ENCODE peak calls at places on chromosome 18, in four cellular contexts. V is psoas muscle, F is GM23338, A is lung. U is an unnamed sample. For H3K4me1, the result is how much of the 10 kb centered on the place peaks cover.

GRCh38 chr18:63143246-63143847 is 176.2 kb downstream of the BCL2 start:
- ATAC-seq in V (no peak), F (no peak), A (no peak), U (no peak)

GRCh38 chr18:25126751-25127150 is 225.2 kb downstream of the ZNF521 start:
- ATAC-seq in V (no peak), F (no peak), A (no peak), U (no peak)

GRCh38 chr18:25136416-25137132 is 215.4 kb downstream of the ZNF521 start:
- ATAC-seq in V (no peak), F (no peak), A (no peak), U (peak)

GRCh38 chr18:58502628-58503027 is 126.3 kb downstream of the ALPK2 start:
- ATAC-seq in V (no peak), F (no peak), A (no peak), U (no peak)

GRCh38 chr18:3179430-3180089 is 40.2 kb downstream of the MYOM1 start:
- ATAC-seq in V (peak), F (peak), A (no peak), U (no peak)

GRCh38 chr18:62998443-62998842 is 283.1 kb downstream of the PHLPP1 start:
- ATAC-seq in V (no peak), F (no peak), A (no peak), U (no peak)

GRCh38 chr18:421236-422155 is 79.0 kb downstream of the COLEC12 start:
- ATAC-seq in V (no peak), F (no peak), A (no peak), U (no peak)

GRCh38 chr18:9260388-9261380 is 73.9 kb upstream of the TWSG1 start:
- ATAC-seq in V (no peak), F (peak), A (no peak), U (no peak)

GRCh38 chr18:62847081-62847480 is 131.7 kb downstream of the PHLPP1 start:
- ATAC-seq in V (no peak), F (peak), A (no peak), U (no peak)

GRCh38 chr18:13235981-13236380 is 17.4 kb downstream of the LDLRAD4 start:
- ATAC-seq in V (no peak), F (no peak), A (no peak), U (peak)

GRCh38 chr18:35172009-35172408 is 68.8 kb upstream of the ZNF397 start:
- ATAC-seq in V (no peak), F (no peak), A (peak), U (no peak)

GRCh38 chr18:68017385-68017784 is 500.9 kb upstream of the DSEL start:
- ATAC-seq in V (no peak), F (no peak), A (no peak), U (no peak)

GRCh38 chr18:58844871-58845270 is 19.8 kb upstream of the ZNF532 start:
- ATAC-seq in V (no peak), F (no peak), A (no peak), U (no peak)

GRCh38 chr18:5466256-5466655 is 77.5 kb downstream of the EPB41L3 start:
- ATAC-seq in V (no peak), F (no peak), A (no peak), U (peak)

GRCh38 chr18:12776821-12777471 is 74.1 kb downstream of the PSMG2 start:
- ATAC-seq in V (no peak), F (peak), A (no peak), U (no peak)

GRCh38 chr18:59671533-59671932 is 25.7 kb downstream of the CCBE1 start:
- ATAC-seq in V (no peak), F (no peak), A (no peak), U (no peak)

GRCh38 chr18:11987527-11987926 is 6.2 kb downstream of the IMPA2 start:
- ATAC-seq in V (peak), F (no peak), A (peak), U (peak)

GRCh38 chr18:13232060-13232917 is 13.7 kb downstream of the LDLRAD4 start:
- ATAC-seq in V (peak), F (peak), A (no peak), U (peak)

GRCh38 chr18:5604778-5605177 is 61.0 kb upstream of the EPB41L3 start:
- ATAC-seq in V (no peak), F (peak), A (no peak), U (no peak)

GRCh38 chr18:27723168-27723567 is 453.8 kb downstream of the CDH2 start:
- ATAC-seq in V (no peak), F (no peak), A (no peak), U (no peak)

DNA sequence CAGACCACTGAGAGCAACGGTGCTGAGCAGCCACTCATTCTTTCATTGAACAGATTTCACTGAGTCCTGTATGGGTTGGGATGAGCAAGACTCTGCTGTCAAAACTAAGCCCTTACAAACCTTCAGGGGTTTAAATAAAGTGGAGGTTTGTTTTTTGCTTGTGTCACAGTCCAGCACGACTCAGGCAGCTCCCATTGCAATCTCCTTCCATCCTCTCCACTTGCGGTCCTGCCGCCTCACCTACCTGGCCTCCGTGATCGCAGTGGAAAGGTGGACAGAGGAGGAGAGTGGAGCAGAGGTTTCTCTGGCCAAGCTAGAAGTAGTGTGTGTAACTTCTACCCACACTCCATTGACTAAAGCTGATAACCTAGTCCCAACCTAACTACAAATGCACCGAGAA is 332.2 kb downstream of the ZNF516 start:
- ATAC-seq in V (no peak), F (no peak), A (no peak), U (no peak)
- H3K4me1 ChIP-seq in V (under half), F (under half), A (under half), U (under half)

DNA sequence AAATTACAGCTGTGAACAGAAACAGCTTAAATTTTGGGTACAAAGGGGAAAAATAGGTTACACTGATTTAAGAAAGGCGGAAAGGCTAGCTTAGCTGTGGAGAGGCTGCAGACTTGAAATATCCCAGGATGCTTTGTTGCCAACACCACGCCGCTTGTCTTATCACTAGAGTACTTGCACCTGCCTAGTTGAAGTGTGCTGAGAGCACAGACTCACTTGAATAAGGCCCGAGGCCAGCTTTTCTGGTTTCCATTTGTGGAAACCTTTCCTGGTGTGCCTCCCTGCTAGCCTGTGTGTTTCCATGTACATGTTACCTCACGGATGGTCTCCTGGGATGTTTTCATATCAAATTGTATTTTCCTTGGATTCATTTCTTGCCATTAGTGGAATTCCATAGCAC is 3.2 kb downstream of the CABLES1 start:
- ATAC-seq in V (no peak), F (no peak), A (no peak), U (no peak)
- H3K4me1 ChIP-seq in V (under half), F (under half), A (under half), U (half or more)

GRCh38 chr18:7366597-7366996 is 135.7 kb downstream of the LRRC30 start:
- ATAC-seq in V (no peak), F (no peak), A (no peak), U (no peak)

GRCh38 chr18:7370375-7370774 is 139.5 kb downstream of the LRRC30 start:
- ATAC-seq in V (no peak), F (no peak), A (no peak), U (peak)

GRCh38 chr18:7369006-7369405 is 138.1 kb downstream of the LRRC30 start:
- ATAC-seq in V (no peak), F (no peak), A (no peak), U (no peak)

GRCh38 chr18:7367336-7367735 is 136.4 kb downstream of the LRRC30 start:
- ATAC-seq in V (no peak), F (peak), A (no peak), U (no peak)

DNA sequence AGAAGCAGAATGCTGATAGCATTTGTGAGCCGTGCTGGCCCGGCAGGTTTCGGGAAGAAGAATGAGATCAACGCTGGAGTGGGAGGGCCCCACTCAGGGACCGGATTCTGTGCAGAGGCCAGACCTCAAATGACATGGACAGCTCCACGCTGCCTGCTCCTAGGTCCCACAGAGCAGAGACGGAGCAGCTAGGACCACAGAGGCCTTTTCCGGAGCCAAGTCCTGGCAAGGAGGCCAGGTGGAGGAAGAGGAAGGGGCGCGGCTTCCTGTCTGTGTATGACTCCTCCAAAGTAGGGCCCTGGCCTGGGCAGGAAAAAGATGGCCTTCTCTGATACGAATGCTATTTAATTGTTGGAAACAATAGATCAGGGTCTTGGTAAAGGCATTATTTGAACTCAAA is 139.9 kb downstream of the LRRC30 start:
- ATAC-seq in V (peak), F (no peak), A (peak), U (peak)
- H3K4me1 ChIP-seq in V (under half), F (under half), A (under half), U (under half)

DNA sequence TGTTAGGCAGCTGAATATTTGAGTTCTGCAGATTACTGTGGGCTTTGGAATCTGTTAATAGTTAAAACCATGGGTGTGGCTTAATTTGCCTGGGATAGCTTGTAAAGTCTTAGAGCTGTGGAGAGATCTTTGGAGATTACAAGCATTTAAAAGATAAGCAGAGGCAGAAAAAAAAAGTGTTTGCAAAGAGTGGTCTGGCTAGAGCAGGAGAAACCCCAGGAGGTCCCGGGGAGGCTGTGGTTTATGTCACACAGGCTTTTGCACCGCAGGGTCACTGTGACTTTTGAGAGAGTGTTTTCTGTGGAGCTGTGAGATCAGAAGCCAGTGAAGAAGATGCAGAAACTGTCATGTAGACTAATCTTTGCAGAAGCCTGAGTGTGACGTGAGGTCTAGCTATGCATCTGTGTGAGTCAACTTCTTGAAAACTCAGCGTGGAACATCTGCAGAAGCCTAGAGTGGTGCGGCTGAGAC is 49.0 kb downstream of the SETBP1 start:
- ATAC-seq in V (no peak), F (no peak), A (no peak), U (no peak)
- H3K4me1 ChIP-seq in V (under half), F (under half), A (under half), U (under half)

GRCh38 chr18:79259218-79259617 is 136.5 kb upstream of the NFATC1 start:
- ATAC-seq in V (no peak), F (no peak), A (no peak), U (no peak)

GRCh38 chr18:79260023-79260422 is 135.7 kb upstream of the NFATC1 start:
- ATAC-seq in V (no peak), F (no peak), A (no peak), U (no peak)

GRCh38 chr18:79257480-79257879 is 138.2 kb upstream of the NFATC1 start:
- ATAC-seq in V (no peak), F (no peak), A (no peak), U (no peak)

GRCh38 chr18:79260510-79260909 is 135.2 kb upstream of the NFATC1 start:
- ATAC-seq in V (no peak), F (no peak), A (no peak), U (no peak)

GRCh38 chr18:79258447-79258846 is 137.3 kb upstream of the NFATC1 start:
- ATAC-seq in V (no peak), F (no peak), A (no peak), U (no peak)
- H3K4me1 ChIP-seq in V (under half), F (under half), A (under half), U (under half)

DNA sequence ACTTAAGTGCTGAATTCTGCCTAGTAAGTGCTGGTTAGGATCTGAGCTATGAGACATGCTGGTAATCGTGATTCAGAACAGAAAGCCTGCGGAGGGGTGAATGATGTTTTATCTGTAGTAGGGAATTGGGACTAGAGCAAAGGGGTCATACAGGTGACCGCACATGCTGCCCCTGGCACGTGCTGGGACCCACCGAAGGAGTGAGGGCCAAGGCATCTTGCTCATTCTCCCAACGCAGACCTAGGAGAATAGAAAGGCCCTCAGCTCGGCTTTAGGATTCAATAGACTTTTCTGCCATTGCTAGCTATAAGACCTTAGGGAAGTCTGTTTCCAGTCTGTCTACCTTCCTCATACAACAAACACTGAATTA is 8.8 kb upstream of the SMAD7 start:
- ATAC-seq in V (no peak), F (no peak), A (no peak), U (no peak)
- H3K4me1 ChIP-seq in V (under half), F (half or more), A (under half), U (under half)

DNA sequence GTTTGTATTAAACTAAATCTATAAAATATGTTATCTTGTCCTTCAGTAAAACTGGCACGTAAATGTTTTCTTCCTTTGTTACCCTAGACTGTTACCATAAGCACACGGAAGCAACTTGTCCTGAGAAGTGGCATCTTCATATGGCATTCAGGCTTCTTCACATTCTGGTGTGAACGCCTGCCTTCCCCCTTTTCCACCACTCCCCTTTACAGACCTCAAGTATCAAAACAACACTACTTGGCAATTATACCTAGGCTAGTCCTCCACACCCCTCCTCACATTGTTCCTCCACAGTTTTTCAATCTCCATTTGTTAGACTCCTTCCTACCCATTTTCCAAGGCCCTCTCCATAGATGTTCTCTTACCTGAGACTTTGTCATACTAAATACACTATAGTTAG is 2.9 kb downstream of the MEX3C start:
- ATAC-seq in V (no peak), F (no peak), A (no peak), U (no peak)
- H3K4me1 ChIP-seq in V (under half), F (under half), A (under half), U (under half)